ENCODE peak calls at places on chromosomes 16 and 17, in ten cellular contexts. N, K, I, C, U, M, D, O, Q and B are unnamed samples.

GRCh38 chr17:50605434-50605833 is 29.2 kb upstream of the ABCC3 start:
- DNase-seq in Q (no peak), D (no peak), N (no peak), M (no peak), U (no peak), K (no peak), O (no peak), C (no peak), I (no peak), B (no peak)

GRCh38 chr17:76036497-76037380 is 9.6 kb upstream of the EVPL start:
- DNase-seq in C (no peak), M (no peak), U (no peak), I (peak; percentile 33), N (no peak), O (no peak), Q (no peak), D (no peak), K (no peak), B (no peak)

GRCh38 chr17:40499551-40500189 is 1.8 kb downstream of the TNS4 start:
- DNase-seq in N (no peak), D (no peak), K (peak; percentile 65), U (peak; percentile 80), O (no peak), C (no peak), M (no peak), Q (peak; percentile 95), I (peak; percentile 94), B (peak; percentile 33)

GRCh38 chr16:7871979-7872378 is 539.3 kb downstream of the RBFOX1 start:
- DNase-seq in N (no peak), K (no peak), I (no peak), D (no peak), U (no peak), M (no peak), C (no peak), O (no peak), Q (no peak), B (no peak)

GRCh38 chr17:60526726-60527125 is 684 bp upstream of the APPBP2 start:
- DNase-seq in D (no peak), O (no peak), I (no peak), U (no peak), K (peak; percentile 23), M (no peak), N (no peak), Q (no peak), C (peak; percentile 25), B (no peak)

GRCh38 chr17:47225436-47225858 is 16.3 kb downstream of the MYL4 start:
- DNase-seq in M (no peak), K (peak; percentile 95), D (no peak), Q (peak; percentile 85), O (no peak), I (no peak), N (no peak), C (peak; percentile 59), U (peak; percentile 76), B (peak; percentile 17)

GRCh38 chr17:28743243-28744103 is at the start of gene TRAF4:
- DNase-seq in D (peak; percentile 92), K (peak; percentile 92), Q (peak; percentile 92), N (peak; percentile 85), I (peak; percentile 90), C (peak; percentile 78), M (peak; percentile 59), O (peak; percentile 78), U (peak; percentile 92), B (peak; percentile 82)

GRCh38 chr16:22192261-22193133 is 13.6 kb upstream of the EEF2K start:
- DNase-seq in Q (peak; percentile 91), D (peak; percentile 87), N (peak; percentile 70), K (peak; percentile 87), M (peak; percentile 75), O (peak; percentile 76), U (peak; percentile 77), C (peak; percentile 71), I (peak; percentile 88), B (no peak)

GRCh38 chr17:19003966-19004600 is 481 bp downstream of the FAM83G start:
- DNase-seq in U (peak; percentile 57), N (peak; percentile 60), M (peak; percentile 11), O (peak; percentile 30), I (peak; percentile 75), K (peak; percentile 71), D (no peak), Q (peak; percentile 84), C (no peak), B (no peak)